ENCODE peak calls at places on chromosomes 13 and 19, in four cellular contexts. One of them, this sample, is unnamed.
A peak's percentile ranks its signal among the peaks of the same experiment; 100 is the strongest.

GRCh38 chr13:43054803-43055802 is 31.7 kb downstream of the DNAJC15 start:
- DNase-seq in IMR-90: peak; percentile 87
- DNase-seq in psoas muscle: peak; percentile 46
- DNase-seq in T-helper 2 cell: peak; percentile 49
- DNase-seq in this sample: no peak

GRCh38 chr13:95509521-95510315 is 42.8 kb upstream of the CLDN10 start:
- DNase-seq in IMR-90: peak; percentile 10
- DNase-seq in psoas muscle: no peak
- DNase-seq in T-helper 2 cell: no peak
- DNase-seq in this sample: no peak

GRCh38 chr13:102280366-102280765 is 121.5 kb downstream of the FGF14 start:
- DNase-seq in IMR-90: no peak
- DNase-seq in psoas muscle: no peak
- DNase-seq in T-helper 2 cell: no peak
- DNase-seq in this sample: no peak

GRCh38 chr19:35752746-35753350 is 4.0 kb downstream of the HSPB6 start:
- DNase-seq in IMR-90: no peak
- DNase-seq in psoas muscle: no peak
- DNase-seq in T-helper 2 cell: no peak
- DNase-seq in this sample: no peak

GRCh38 chr19:49125025-49125731 is 5.8 kb downstream of the PPFIA3 start:
- DNase-seq in IMR-90: no peak
- DNase-seq in psoas muscle: no peak
- DNase-seq in T-helper 2 cell: no peak
- DNase-seq in this sample: no peak

GRCh38 chr13:83879431-83880171 is 2.7 kb downstream of the SLITRK1 start:
- DNase-seq in IMR-90: no peak
- DNase-seq in psoas muscle: no peak
- DNase-seq in T-helper 2 cell: no peak
- DNase-seq in this sample: no peak

GRCh38 chr13:27038323-27038722 is 133.3 kb downstream of the USP12 start:
- DNase-seq in IMR-90: peak; percentile 74
- DNase-seq in psoas muscle: no peak
- DNase-seq in T-helper 2 cell: no peak
- DNase-seq in this sample: no peak

GRCh38 chr13:50075619-50076097 is 60.4 kb downstream of the KCNRG start:
- DNase-seq in IMR-90: no peak
- DNase-seq in psoas muscle: no peak
- DNase-seq in T-helper 2 cell: peak; percentile 14
- DNase-seq in this sample: no peak

GRCh38 chr19:18414504-18415176 is 4.6 kb upstream of the SSBP4 start:
- DNase-seq in IMR-90: no peak
- DNase-seq in psoas muscle: peak; percentile 62
- DNase-seq in T-helper 2 cell: no peak
- DNase-seq in this sample: no peak

This sample was measured in T follicular helper cell.